ENCODE peak calls at places on chromosomes 5 and 9, in ten cellular contexts. M, T, S, F, V, X, W, P, C and Y are unnamed samples.

GRCh38 chr5:36230151-36230788 is 11.5 kb downstream of the NADK2 start:
- DNase-seq in M (no peak), T (no peak), S (no peak), F (no peak), V (no peak), X (no peak), W (no peak), P (no peak), C (no peak), Y (no peak)

GRCh38 chr5:176700239-176700847 is 53.1 kb downstream of the TSPAN17 start:
- DNase-seq in M (peak; percentile 77), T (peak; percentile 52), S (no peak), F (no peak), V (no peak), X (no peak), W (no peak), P (no peak), C (no peak), Y (no peak)

GRCh38 chr5:140339636-140340035 is 6.8 kb downstream of the HBEGF start:
- DNase-seq in M (no peak), T (no peak), S (no peak), F (no peak), V (no peak), X (no peak), W (no peak), P (no peak), C (no peak), Y (no peak)

GRCh38 chr5:143350790-143351603 is 52.5 kb downstream of the NR3C1 start:
- DNase-seq in M (no peak), T (no peak), S (no peak), F (no peak), V (no peak), X (no peak), W (peak; percentile 83), P (peak; percentile 53), C (peak; percentile 27), Y (no peak)

GRCh38 chr5:148535190-148535589 is 119.1 kb downstream of the HTR4 start:
- DNase-seq in M (no peak), T (no peak), S (no peak), F (no peak), V (no peak), X (no peak), W (no peak), P (no peak), C (no peak), Y (no peak)

GRCh38 chr5:151214614-151215545 is 9.0 kb downstream of the CCDC69 start:
- DNase-seq in M (no peak), T (no peak), S (no peak), F (no peak), V (peak; percentile 62), X (no peak), W (no peak), P (no peak), C (no peak), Y (no peak)

GRCh38 chr5:133579766-133580165 is 32.6 kb downstream of the FSTL4 start:
- DNase-seq in M (no peak), T (no peak), S (no peak), F (no peak), V (no peak), X (no peak), W (no peak), P (no peak), C (no peak), Y (no peak)

GRCh38 chr5:156473271-156473935 is 146.4 kb downstream of the SGCD start:
- DNase-seq in M (no peak), T (no peak), S (no peak), F (no peak), V (no peak), X (no peak), W (peak; percentile 39), P (no peak), C (no peak), Y (no peak)

GRCh38 chr5:146091881-146092280 is 13.5 kb downstream of the PLAC8L1 start:
- DNase-seq in M (no peak), T (no peak), S (no peak), F (no peak), V (no peak), X (no peak), W (no peak), P (no peak), C (no peak), Y (no peak)

GRCh38 chr5:178993955-178994579 is 1.1 kb downstream of the GRM6 start:
- DNase-seq in M (no peak), T (no peak), S (no peak), F (no peak), V (no peak), X (no peak), W (no peak), P (no peak), C (no peak), Y (no peak)

GRCh38 chr9:106110483-106110882 is 416.1 kb downstream of the TMEM38B start:
- DNase-seq in M (no peak), T (no peak), S (no peak), F (no peak), V (no peak), X (no peak), W (no peak), P (no peak), C (no peak), Y (no peak)

GRCh38 chr9:126709241-126709640 is 95.5 kb downstream of the LMX1B start:
- DNase-seq in M (peak; percentile 5), T (no peak), S (no peak), F (no peak), V (no peak), X (peak; percentile 27), W (no peak), P (no peak), C (no peak), Y (no peak)

GRCh38 chr5:7518947-7519560 is 123.1 kb downstream of the ADCY2 start:
- DNase-seq in M (no peak), T (no peak), S (no peak), F (no peak), V (no peak), X (no peak), W (no peak), P (no peak), C (no peak), Y (no peak)

GRCh38 chr9:107819772-107820171 is 330.2 kb upstream of the KLF4 start:
- DNase-seq in M (no peak), T (no peak), S (no peak), F (no peak), V (no peak), X (no peak), W (no peak), P (no peak), C (no peak), Y (peak; percentile 65)

GRCh38 chr9:121725008-121725795 is 73.8 kb downstream of the DAB2IP start:
- DNase-seq in M (peak; percentile 86), T (no peak), S (peak; percentile 98), F (peak; percentile 97), V (no peak), X (peak; percentile 99), W (peak; percentile 99), P (peak; percentile 97), C (no peak), Y (no peak)
- H3K4me3 ChIP-seq in M (no peak overlapping the region), T (no peak overlapping the region), S (peak overlapping the region; percentile 42), F (no peak overlapping the region), V (no peak overlapping the region), X (no peak overlapping the region), W (no peak overlapping the region), P (no peak overlapping the region), C (no peak overlapping the region), Y (no peak overlapping the region)

GRCh38 chr5:40799248-40799647 is 1.1 kb upstream of the PRKAA1 start:
- DNase-seq in M (no peak), T (no peak), S (no peak), F (no peak), V (no peak), X (no peak), W (peak; percentile 63), P (no peak), C (no peak), Y (no peak)
- H3K4me3 ChIP-seq in M (peak overlapping the region; percentile 95), T (peak overlapping the region; percentile 94), S (peak overlapping the region; percentile 99), F (no peak overlapping the region), V (no peak overlapping the region), X (peak overlapping the region; percentile 63), W (peak overlapping the region; percentile 96), P (peak overlapping the region; percentile 67), C (peak overlapping the region; percentile 82), Y (peak overlapping the region; percentile 46)

GRCh38 chr5:141779642-141780041 is 97.6 kb upstream of the ARAP3 start:
- DNase-seq in M (no peak), T (no peak), S (no peak), F (peak; percentile 67), V (no peak), X (no peak), W (peak; percentile 39), P (no peak), C (no peak), Y (no peak)
- H3K4me3 ChIP-seq in M (no peak overlapping the region), T (no peak overlapping the region), S (no peak overlapping the region), F (no peak overlapping the region), V (no peak overlapping the region), X (no peak overlapping the region), W (no peak overlapping the region), P (no peak overlapping the region), C (no peak overlapping the region), Y (no peak overlapping the region)

DNA sequence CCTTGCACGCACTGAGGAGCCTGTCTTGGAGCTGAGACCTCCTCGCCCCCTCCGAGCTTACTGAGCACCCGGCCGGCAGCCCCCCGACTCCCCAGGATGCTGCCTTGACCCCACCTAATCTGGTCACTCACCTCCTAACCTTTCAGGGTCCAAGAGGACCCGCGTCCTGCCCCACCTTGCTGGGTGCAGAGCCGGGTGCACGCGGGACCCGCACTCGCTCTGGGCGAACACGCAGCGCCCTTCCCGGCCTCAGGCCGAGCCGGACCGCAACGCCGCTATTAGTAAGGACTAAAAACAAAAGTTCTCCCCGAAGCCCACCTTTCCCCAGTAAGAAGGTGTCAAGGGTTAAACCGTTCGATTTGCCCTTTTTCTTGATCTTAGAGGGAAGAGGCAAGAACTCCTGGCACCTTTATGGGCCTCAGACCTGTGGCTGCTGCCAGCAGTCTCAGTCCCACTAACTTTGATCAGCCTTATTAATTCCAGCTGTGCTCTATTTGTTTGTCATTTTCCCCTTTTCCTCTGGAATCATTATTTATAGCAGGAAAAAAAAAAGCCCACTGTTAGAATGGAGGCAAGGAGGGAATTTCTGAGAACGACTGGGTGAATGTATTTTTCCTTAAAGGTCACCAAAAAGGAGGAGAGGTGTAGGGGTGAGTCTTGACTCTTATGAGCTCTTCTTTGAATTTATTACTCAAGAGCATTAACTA is 10.5 kb downstream of the IRX2 start:
- DNase-seq in M (no peak), T (no peak), S (peak; percentile 55), F (no peak), V (no peak), X (peak; percentile 53), W (no peak), P (no peak), C (no peak), Y (no peak)
- H3K4me3 ChIP-seq in M (no peak overlapping the region), T (no peak overlapping the region), S (no peak overlapping the region), F (no peak overlapping the region), V (no peak overlapping the region), X (no peak overlapping the region), W (no peak overlapping the region), P (no peak overlapping the region), C (no peak overlapping the region), Y (no peak overlapping the region)

DNA sequence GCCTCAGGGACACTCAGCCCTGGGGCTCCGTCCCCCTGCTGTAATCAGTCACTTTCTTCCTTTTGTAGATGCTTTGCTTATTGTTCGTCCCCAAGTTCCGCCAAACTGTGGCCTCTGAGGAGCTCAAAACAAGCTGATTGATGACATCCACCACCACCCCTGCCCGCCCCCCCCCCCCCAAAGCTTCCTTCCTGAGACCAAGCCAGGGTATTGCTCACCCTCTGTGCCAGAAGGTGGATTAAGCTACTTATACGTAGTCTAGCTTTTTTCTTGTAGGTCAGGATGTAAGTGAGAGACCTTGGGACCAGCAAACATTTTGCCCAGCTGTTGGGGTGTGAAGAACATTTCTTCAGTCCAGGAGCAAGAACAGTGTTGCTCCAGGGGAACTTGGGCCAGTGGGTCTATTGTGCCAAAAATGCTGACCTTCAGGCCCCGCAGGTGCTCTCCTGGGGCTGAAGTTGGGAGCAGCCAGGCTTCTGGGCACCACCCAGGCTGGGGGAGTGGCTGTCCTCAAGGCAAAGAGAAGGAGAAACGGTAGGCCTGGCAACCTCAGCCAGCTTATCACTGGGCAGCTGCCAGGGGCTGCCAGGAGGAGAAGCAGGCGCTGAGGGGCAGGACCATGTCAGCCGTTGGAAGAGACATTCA is 17.9 kb downstream of the NEURL1B start:
- DNase-seq in M (no peak), T (no peak), S (peak; percentile 88), F (peak; percentile 62), V (no peak), X (peak; percentile 94), W (no peak), P (no peak), C (no peak), Y (no peak)
- H3K4me3 ChIP-seq in M (no peak overlapping the region), T (no peak overlapping the region), S (peak overlapping the region; percentile 7), F (no peak overlapping the region), V (no peak overlapping the region), X (no peak overlapping the region), W (no peak overlapping the region), P (no peak overlapping the region), C (no peak overlapping the region), Y (no peak overlapping the region)